ENCODE peak calls at places on chromosomes 2 and 18, in eight cellular contexts. K is MM.1S, G is AG04450, W is sigmoid colon, F is HFF-Myc, I is AG10803, Y is choroid plexus epithelial cell, A is astrocyte of the spinal cord. D is an unnamed sample.

GRCh38 chr2:183070942-183071844 is 7.4 kb upstream of the DUSP19 start:
- DNase-seq in K (no peak), G (no peak), W (no peak), Y (peak), F (no peak), I (peak), A (peak), D (peak)

GRCh38 chr18:27579364-27579763 is 394.3 kb upstream of the CHST9 start:
- DNase-seq in A (no peak), Y (no peak), G (no peak), K (no peak), I (no peak), F (no peak), W (no peak), D (no peak)

GRCh38 chr2:186199029-186199428 is 287.0 kb upstream of the ZC3H15 start:
- DNase-seq in F (no peak), A (no peak), K (no peak), I (no peak), Y (no peak), W (no peak), G (no peak), D (no peak)

GRCh38 chr18:78611201-78611800 is 368.3 kb upstream of the SALL3 start:
- DNase-seq in K (no peak), F (no peak), I (no peak), G (no peak), Y (no peak), A (no peak), W (no peak), D (no peak)

GRCh38 chr2:20425884-20426283 is 21.0 kb upstream of the RHOB start:
- DNase-seq in G (no peak), A (no peak), W (no peak), F (no peak), I (no peak), K (no peak), Y (no peak), D (no peak)

GRCh38 chr2:55155764-55156221 is 76.3 kb downstream of the CLHC1 start:
- DNase-seq in K (no peak), G (no peak), W (no peak), A (peak), Y (peak), I (peak), F (no peak), D (peak)

GRCh38 chr2:110688594-110689091 is 10.8 kb upstream of the BUB1 start:
- DNase-seq in W (no peak), A (peak), G (no peak), F (no peak), I (no peak), Y (no peak), K (no peak), D (peak)

GRCh38 chr18:3577456-3577855 is 127.5 kb downstream of the TGIF1 start:
- DNase-seq in F (no peak), A (no peak), Y (no peak), I (peak), K (no peak), W (no peak), G (no peak), D (no peak)

GRCh38 chr2:46776687-46777327 is 138.8 kb downstream of the MCFD2 start:
- DNase-seq in G (no peak), K (peak), W (no peak), Y (peak), A (peak), I (peak), F (no peak), D (peak)

GRCh38 chr2:189798312-189799029 is 14.2 kb downstream of the PMS1 start:
- DNase-seq in Y (peak), G (no peak), F (no peak), A (peak), I (peak), W (no peak), K (peak), D (peak)

GRCh38 chr18:74623047-74623816 is 25.6 kb downstream of the ZNF407 start:
- DNase-seq in Y (peak), G (no peak), W (no peak), I (peak), K (no peak), A (no peak), F (no peak), D (peak)

GRCh38 chr18:49560277-49561126 is 1.4 kb upstream of the LIPG start:
- DNase-seq in Y (no peak), K (no peak), W (no peak), A (no peak), F (no peak), I (no peak), G (no peak), D (peak)

GRCh38 chr18:5894613-5895299 is 566 bp downstream of the TMEM200C start:
- DNase-seq in Y (no peak), A (no peak), W (peak), F (no peak), K (no peak), G (no peak), I (no peak), D (no peak)

GRCh38 chr2:201972621-201973255 is 60.9 kb upstream of the FZD7 start:
- DNase-seq in I (no peak), Y (no peak), G (no peak), K (no peak), W (no peak), F (no peak), A (no peak), D (no peak)

GRCh38 chr2:70986499-70987189 is 8.0 kb downstream of the TEX261 start:
- DNase-seq in F (no peak), A (no peak), W (peak), Y (no peak), G (no peak), I (no peak), K (no peak), D (no peak)

GRCh38 chr2:85705680-85706039 is 11.5 kb downstream of the GNLY start:
- DNase-seq in Y (peak), F (peak), I (peak), A (peak), W (peak), K (no peak), G (peak), D (peak)

GRCh38 chr2:158723921-158724802 is 71.0 kb upstream of the DAPL1 start:
- DNase-seq in A (no peak), F (no peak), W (no peak), K (no peak), I (no peak), Y (no peak), G (no peak), D (peak)

GRCh38 chr2:20141056-20141762 is 83.7 kb downstream of the SDC1 start:
- DNase-seq in I (peak), F (peak), Y (peak), W (peak), K (no peak), G (peak), A (peak), D (peak)

GRCh38 chr2:144137269-144137668 is 382.6 kb downstream of the ZEB2 start:
- DNase-seq in Y (no peak), K (no peak), A (no peak), W (no peak), I (no peak), F (no peak), G (no peak), D (no peak)

GRCh38 chr2:51722311-51722710 is 690.4 kb upstream of the NRXN1 start:
- DNase-seq in Y (peak), W (no peak), A (peak), K (no peak), I (peak), G (peak), F (no peak), D (peak)

GRCh38 chr2:170394988-170395387 is 217.0 kb downstream of the MYO3B start:
- DNase-seq in A (peak), G (no peak), K (no peak), W (no peak), Y (peak), F (no peak), I (no peak), D (no peak)

DNA sequence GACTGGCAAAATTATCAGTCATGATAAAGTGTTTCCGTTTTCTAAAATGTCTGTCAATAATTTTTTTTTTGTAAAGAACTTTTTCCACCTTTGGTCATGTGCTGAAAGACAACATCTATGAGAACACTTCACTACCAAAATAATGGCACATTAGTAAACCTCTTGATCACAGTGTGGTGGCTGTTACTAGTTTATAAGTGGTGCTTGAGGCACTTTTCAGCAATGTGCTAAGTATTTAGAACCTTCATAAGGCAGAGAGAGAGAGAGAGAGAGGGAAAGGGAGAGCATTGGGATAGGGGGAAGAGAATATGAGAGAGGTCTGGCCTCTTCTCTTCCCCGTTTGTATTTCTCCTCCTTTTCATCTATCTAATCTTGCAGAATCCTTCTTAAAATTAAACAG is 1.1 kb upstream of the NYAP2 start:
- DNase-seq in K (no peak), G (no peak), Y (no peak), F (no peak), I (no peak), W (no peak), A (no peak), D (no peak)
- H3K4me3 ChIP-seq in K (no peak), G (no peak), Y (no peak), F (no peak), I (no peak), W (no peak), A (no peak), D (no peak)

DNA sequence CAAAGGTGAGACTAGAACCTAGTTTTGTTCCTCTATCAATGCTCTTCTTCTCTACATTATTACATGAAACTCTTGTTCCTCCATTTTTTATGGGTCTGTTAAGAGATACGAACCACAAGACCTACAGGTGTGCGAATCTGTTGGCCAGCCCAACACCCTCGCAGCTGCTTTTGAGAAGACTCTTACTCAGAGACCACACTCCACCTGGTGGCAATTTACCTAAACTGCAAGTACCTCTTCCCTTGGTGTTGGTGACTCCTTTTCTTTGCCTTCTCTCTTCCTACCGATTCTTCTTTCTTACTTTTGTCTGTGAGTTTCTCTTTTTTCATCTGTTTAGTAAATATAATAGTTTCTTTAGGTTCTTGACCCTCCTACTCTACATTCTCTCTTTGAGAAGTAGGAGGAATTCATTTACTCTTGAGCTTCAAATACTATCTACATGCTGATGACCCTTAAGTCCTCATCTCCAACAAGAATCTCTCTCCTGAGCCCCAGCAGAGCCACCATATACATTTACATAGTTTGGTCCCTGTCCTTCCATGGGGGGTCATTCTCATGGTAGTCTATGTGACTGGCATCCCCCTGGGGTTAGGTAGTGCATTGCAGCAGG is 81.8 kb upstream of the GAREM1 start:
- DNase-seq in F (peak), K (peak), W (peak), G (peak), I (peak), Y (peak), A (peak), D (peak)
- TF ChIP-seq CTCF in F (peak), K (peak), W (peak), G (peak), I (peak), Y (peak), A (peak), D (peak)

DNA sequence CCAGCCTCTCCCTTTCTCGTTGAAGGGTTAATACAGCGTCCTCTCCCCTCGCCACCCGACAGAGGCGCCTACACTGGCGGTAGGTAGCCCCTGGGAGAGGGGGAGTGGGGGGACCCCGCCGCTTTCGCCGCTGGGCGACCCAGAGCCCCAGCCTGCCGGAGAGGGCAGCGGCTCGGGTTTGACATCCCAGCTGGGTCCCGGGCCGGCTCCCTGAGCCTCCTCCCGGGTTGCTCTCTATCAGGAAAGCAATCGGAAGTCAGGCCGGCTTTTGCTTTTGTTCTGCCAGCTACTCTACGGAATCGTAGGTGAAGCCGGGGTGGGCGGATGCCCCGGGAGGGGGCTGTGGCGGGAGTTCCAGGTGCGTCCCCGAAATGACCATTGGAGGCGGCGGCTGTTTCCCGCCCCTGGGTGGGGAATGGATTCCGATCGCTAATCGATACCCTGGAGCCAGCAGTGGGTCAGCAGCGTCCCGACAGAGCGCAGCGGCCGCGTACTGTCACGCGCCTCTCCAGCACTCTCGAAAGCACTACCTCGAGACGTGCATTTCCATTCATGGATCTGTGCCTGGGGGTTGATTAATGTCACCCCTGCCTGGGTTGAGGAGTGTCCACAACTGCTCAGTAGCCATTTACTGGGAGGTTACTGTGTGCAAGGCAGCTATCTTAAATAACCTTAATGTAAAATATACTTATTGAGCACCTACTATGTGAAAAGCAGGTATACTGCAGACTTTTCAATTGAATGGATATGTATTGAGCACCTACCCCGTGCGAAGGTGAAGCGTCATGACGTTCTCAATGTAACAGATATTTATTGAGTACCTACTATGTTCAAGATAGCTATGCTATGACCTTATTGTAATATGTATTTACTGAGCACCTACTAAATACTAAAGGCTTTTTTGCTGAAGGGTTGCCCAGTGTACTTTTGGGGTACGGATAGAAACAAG is 1.1 kb downstream of the MAPK4 start:
- DNase-seq in Y (no peak), W (no peak), I (no peak), K (no peak), G (no peak), F (no peak), A (no peak), D (no peak)
- H3K4me3 ChIP-seq in Y (peak), W (peak), I (peak), K (peak), G (no peak), F (no peak), A (peak), D (peak)

DNA sequence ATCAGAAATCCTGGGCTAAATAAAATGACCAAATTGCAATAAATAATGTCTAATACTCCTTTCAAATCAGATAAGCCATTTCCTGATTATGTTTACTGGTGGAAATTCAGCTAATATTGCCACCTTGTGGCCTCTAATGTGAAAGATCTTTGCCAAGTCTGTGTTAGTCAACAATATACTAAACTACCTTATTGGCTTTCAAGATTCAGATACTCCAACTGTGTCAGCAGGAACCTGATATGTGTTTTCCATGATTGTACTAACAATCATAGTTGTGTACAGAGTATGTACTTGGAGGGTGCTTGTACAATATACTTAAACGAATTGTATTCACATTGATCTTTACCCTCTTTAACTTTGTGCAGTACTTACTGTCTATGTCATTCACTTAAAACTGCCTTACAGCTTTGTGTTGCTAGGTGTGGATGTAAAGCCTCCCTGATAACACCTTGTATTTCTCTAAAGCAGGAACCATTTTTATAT is 75.4 kb upstream of the C2orf15 start:
- DNase-seq in Y (peak), I (peak), G (peak), A (peak), W (no peak), K (peak), F (peak), D (peak)
- TF ChIP-seq CTCF in Y (peak), I (peak), G (peak), A (peak), W (no peak), K (peak), F (peak), D (peak)

GRCh38 chr2:131105156-131105949 is at the start of gene PLEKHB2:
- DNase-seq in K (peak), W (peak), F (peak), Y (peak), A (peak), G (peak), I (peak), D (peak)

GRCh38 chr2:131105950-131106801 is 1.0 kb downstream of the PLEKHB2 start:
- DNase-seq in W (no peak), I (peak), K (peak), Y (peak), A (peak), G (no peak), F (no peak), D (peak)

GRCh38 chr2:131104487-131105155 is 515 bp upstream of the PLEKHB2 start:
- DNase-seq in K (peak), I (peak), Y (peak), W (peak), G (peak), F (peak), A (no peak), D (peak)
- H3K4me3 ChIP-seq in K (peak), I (peak), Y (peak), W (peak), G (peak), F (peak), A (peak), D (peak)

GRCh38 chr2:8357738-8358137 is 324.1 kb upstream of the ID2 start:
- DNase-seq in A (no peak), I (no peak), Y (no peak), W (no peak), G (no peak), F (no peak), K (no peak), D (no peak)

GRCh38 chr2:8365331-8365910 is 316.4 kb upstream of the ID2 start:
- DNase-seq in Y (no peak), I (no peak), F (no peak), G (no peak), K (no peak), W (no peak), A (no peak), D (no peak)

GRCh38 chr2:8358179-8358578 is 323.7 kb upstream of the ID2 start:
- DNase-seq in F (no peak), W (no peak), A (no peak), I (no peak), K (no peak), Y (no peak), G (no peak), D (no peak)

GRCh38 chr2:8364668-8365067 is 317.2 kb upstream of the ID2 start:
- DNase-seq in A (no peak), I (no peak), K (no peak), F (no peak), Y (no peak), W (no peak), G (no peak), D (no peak)

GRCh38 chr2:8361930-8362329 is 319.9 kb upstream of the ID2 start:
- DNase-seq in W (no peak), I (no peak), Y (no peak), A (no peak), F (no peak), K (no peak), G (no peak), D (no peak)
- TF ChIP-seq CTCF in W (no peak), I (no peak), Y (no peak), A (no peak), F (no peak), K (no peak), G (no peak), D (no peak)

GRCh38 chr2:68716948-68717661 is 17.5 kb upstream of the ARHGAP25 start:
- DNase-seq in Y (no peak), A (no peak), K (no peak), G (no peak), I (no peak), F (no peak), W (no peak), D (no peak)
- H3K4me3 ChIP-seq in Y (no peak), A (no peak), K (no peak), G (no peak), I (no peak), F (no peak), W (no peak), D (no peak)

GRCh38 chr2:39119732-39120520 is 925 bp downstream of the SOS1 start:
- DNase-seq in A (peak), K (peak), F (no peak), Y (peak), W (peak), I (peak), G (no peak), D (peak)
- TF ChIP-seq CTCF in A (no peak), K (peak), F (no peak), Y (no peak), W (no peak), I (no peak), G (peak), D (no peak)